ENCODE peak calls at places on chromosomes 7 and 10, in seven cellular contexts. One of them, this sample, is unnamed.

GRCh38 chr7:47503283-47503682 is 78.6 kb downstream of the TNS3 start:
- DNase-seq in colonic mucosa: no peak
- DNase-seq in SK-N-SH: no peak
- DNase-seq in CD8-positive, alpha-beta T cell: no peak
- DNase-seq in nephron progenitor cell: no peak
- DNase-seq in right atrium auricular region: no peak
- DNase-seq in choroid plexus epithelial cell: peak; percentile 50
- DNase-seq in this sample: no peak

GRCh38 chr7:3722396-3722846 is 421.4 kb downstream of the SDK1 start:
- DNase-seq in nephron progenitor cell: peak; percentile 56
- DNase-seq in SK-N-SH: peak; percentile 50
- DNase-seq in CD8-positive, alpha-beta T cell: peak; percentile 29
- DNase-seq in right atrium auricular region: no peak
- DNase-seq in colonic mucosa: no peak
- DNase-seq in choroid plexus epithelial cell: peak; percentile 54
- DNase-seq in this sample: no peak

GRCh38 chr7:150465414-150465813 is 15.0 kb downstream of the GIMAP8 start:
- DNase-seq in choroid plexus epithelial cell: no peak
- DNase-seq in SK-N-SH: no peak
- DNase-seq in right atrium auricular region: no peak
- DNase-seq in colonic mucosa: no peak
- DNase-seq in nephron progenitor cell: no peak
- DNase-seq in CD8-positive, alpha-beta T cell: no peak
- DNase-seq in this sample: no peak

GRCh38 chr7:1706381-1706720 is 36.3 kb downstream of the ELFN1 start:
- DNase-seq in right atrium auricular region: no peak
- DNase-seq in colonic mucosa: no peak
- DNase-seq in SK-N-SH: no peak
- DNase-seq in choroid plexus epithelial cell: no peak
- DNase-seq in CD8-positive, alpha-beta T cell: no peak
- DNase-seq in nephron progenitor cell: no peak
- DNase-seq in this sample: peak; percentile 63

GRCh38 chr10:124568858-124569622 is 107.4 kb downstream of the LHPP start:
- DNase-seq in right atrium auricular region: no peak
- DNase-seq in nephron progenitor cell: no peak
- DNase-seq in colonic mucosa: no peak
- DNase-seq in choroid plexus epithelial cell: no peak
- DNase-seq in SK-N-SH: no peak
- DNase-seq in CD8-positive, alpha-beta T cell: no peak
- DNase-seq in this sample: no peak

GRCh38 chr10:43234471-43235041 is 32.3 kb downstream of the RASGEF1A start:
- DNase-seq in CD8-positive, alpha-beta T cell: no peak
- DNase-seq in nephron progenitor cell: peak; percentile 1
- DNase-seq in SK-N-SH: no peak
- DNase-seq in choroid plexus epithelial cell: no peak
- DNase-seq in right atrium auricular region: peak; percentile 50
- DNase-seq in colonic mucosa: no peak
- DNase-seq in this sample: peak; percentile 52

GRCh38 chr10:116053910-116054309 is 219.1 kb downstream of the GFRA1 start:
- DNase-seq in CD8-positive, alpha-beta T cell: no peak
- DNase-seq in nephron progenitor cell: no peak
- DNase-seq in right atrium auricular region: no peak
- DNase-seq in choroid plexus epithelial cell: no peak
- DNase-seq in SK-N-SH: no peak
- DNase-seq in colonic mucosa: no peak
- DNase-seq in this sample: no peak

GRCh38 chr7:23438171-23438570 is 32.1 kb downstream of the IGF2BP3 start:
- DNase-seq in right atrium auricular region: no peak
- DNase-seq in CD8-positive, alpha-beta T cell: no peak
- DNase-seq in SK-N-SH: no peak
- DNase-seq in nephron progenitor cell: no peak
- DNase-seq in choroid plexus epithelial cell: no peak
- DNase-seq in colonic mucosa: no peak
- DNase-seq in this sample: no peak

GRCh38 chr10:69406816-69407580 is 9.7 kb downstream of the TACR2 start:
- DNase-seq in colonic mucosa: no peak
- DNase-seq in CD8-positive, alpha-beta T cell: no peak
- DNase-seq in nephron progenitor cell: no peak
- DNase-seq in right atrium auricular region: no peak
- DNase-seq in SK-N-SH: no peak
- DNase-seq in choroid plexus epithelial cell: no peak
- DNase-seq in this sample: no peak

GRCh38 chr7:130982160-130982638 is 248.2 kb upstream of the KLF14 start:
- DNase-seq in choroid plexus epithelial cell: peak; percentile 68
- DNase-seq in nephron progenitor cell: no peak
- DNase-seq in CD8-positive, alpha-beta T cell: peak; percentile 24
- DNase-seq in SK-N-SH: peak; percentile 54
- DNase-seq in right atrium auricular region: no peak
- DNase-seq in colonic mucosa: no peak
- DNase-seq in this sample: no peak

GRCh38 chr10:1737222-1738061 is at the start of gene ADARB2:
- DNase-seq in SK-N-SH: peak; percentile 89
- DNase-seq in colonic mucosa: no peak
- DNase-seq in CD8-positive, alpha-beta T cell: no peak
- DNase-seq in nephron progenitor cell: peak; percentile 83
- DNase-seq in choroid plexus epithelial cell: peak; percentile 1
- DNase-seq in right atrium auricular region: no peak
- DNase-seq in this sample: peak; percentile 78

GRCh38 chr7:139382439-139382838 is 22.7 kb downstream of the LUC7L2 start:
- DNase-seq in choroid plexus epithelial cell: no peak
- DNase-seq in right atrium auricular region: no peak
- DNase-seq in CD8-positive, alpha-beta T cell: no peak
- DNase-seq in SK-N-SH: no peak
- DNase-seq in colonic mucosa: no peak
- DNase-seq in nephron progenitor cell: no peak
- DNase-seq in this sample: no peak

GRCh38 chr7:30166155-30166840 is 31.5 kb downstream of the MTURN start:
- DNase-seq in CD8-positive, alpha-beta T cell: no peak
- DNase-seq in SK-N-SH: no peak
- DNase-seq in choroid plexus epithelial cell: no peak
- DNase-seq in right atrium auricular region: no peak
- DNase-seq in nephron progenitor cell: no peak
- DNase-seq in colonic mucosa: peak; percentile 70
- DNase-seq in this sample: no peak

GRCh38 chr7:112173214-112173905 is 32.8 kb downstream of the DOCK4 start:
- DNase-seq in SK-N-SH: no peak
- DNase-seq in choroid plexus epithelial cell: no peak
- DNase-seq in nephron progenitor cell: no peak
- DNase-seq in CD8-positive, alpha-beta T cell: no peak
- DNase-seq in right atrium auricular region: no peak
- DNase-seq in colonic mucosa: no peak
- DNase-seq in this sample: no peak

GRCh38 chr10:83078645-83079044 is 1060.7 kb upstream of the GHITM start:
- DNase-seq in CD8-positive, alpha-beta T cell: no peak
- DNase-seq in right atrium auricular region: no peak
- DNase-seq in colonic mucosa: no peak
- DNase-seq in SK-N-SH: no peak
- DNase-seq in choroid plexus epithelial cell: no peak
- DNase-seq in nephron progenitor cell: no peak
- DNase-seq in this sample: no peak

GRCh38 chr7:3294432-3295100 is 6.5 kb upstream of the SDK1 start:
- DNase-seq in choroid plexus epithelial cell: no peak
- DNase-seq in SK-N-SH: no peak
- DNase-seq in nephron progenitor cell: no peak
- DNase-seq in CD8-positive, alpha-beta T cell: no peak
- DNase-seq in colonic mucosa: peak; percentile 56
- DNase-seq in right atrium auricular region: no peak
- DNase-seq in this sample: no peak

GRCh38 chr7:6579446-6579845 is 2.2 kb downstream of the ZDHHC4 start:
- DNase-seq in CD8-positive, alpha-beta T cell: no peak
- DNase-seq in right atrium auricular region: no peak
- DNase-seq in SK-N-SH: no peak
- DNase-seq in colonic mucosa: no peak
- DNase-seq in choroid plexus epithelial cell: peak; percentile 43
- DNase-seq in nephron progenitor cell: no peak
- DNase-seq in this sample: no peak

GRCh38 chr10:118007773-118008172 is 39.0 kb downstream of the RAB11FIP2 start:
- DNase-seq in right atrium auricular region: no peak
- DNase-seq in choroid plexus epithelial cell: peak; percentile 41
- DNase-seq in SK-N-SH: no peak
- DNase-seq in colonic mucosa: no peak
- DNase-seq in CD8-positive, alpha-beta T cell: no peak
- DNase-seq in nephron progenitor cell: no peak
- DNase-seq in this sample: no peak

GRCh38 chr10:88157981-88158465 is 294.6 kb downstream of the PTEN start:
- DNase-seq in SK-N-SH: no peak
- DNase-seq in choroid plexus epithelial cell: peak; percentile 89
- DNase-seq in CD8-positive, alpha-beta T cell: no peak
- DNase-seq in nephron progenitor cell: no peak
- DNase-seq in right atrium auricular region: no peak
- DNase-seq in colonic mucosa: no peak
- DNase-seq in this sample: no peak

GRCh38 chr10:75334720-75335119 is 66.8 kb downstream of the ZNF503 start:
- DNase-seq in SK-N-SH: no peak
- DNase-seq in colonic mucosa: no peak
- DNase-seq in choroid plexus epithelial cell: peak; percentile 13
- DNase-seq in CD8-positive, alpha-beta T cell: no peak
- DNase-seq in right atrium auricular region: no peak
- DNase-seq in nephron progenitor cell: no peak
- DNase-seq in this sample: no peak

GRCh38 chr7:144738708-144739314 is 97.0 kb downstream of the TPK1 start:
- DNase-seq in nephron progenitor cell: no peak
- DNase-seq in right atrium auricular region: no peak
- DNase-seq in colonic mucosa: no peak
- DNase-seq in SK-N-SH: peak; percentile 15
- DNase-seq in CD8-positive, alpha-beta T cell: peak; percentile 20
- DNase-seq in choroid plexus epithelial cell: peak; percentile 65
- DNase-seq in this sample: no peak

GRCh38 chr7:77727936-77728701 is 31.9 kb downstream of the RSBN1L start:
- DNase-seq in CD8-positive, alpha-beta T cell: peak; percentile 35
- DNase-seq in right atrium auricular region: no peak
- DNase-seq in choroid plexus epithelial cell: peak; percentile 69
- DNase-seq in SK-N-SH: peak; percentile 51
- DNase-seq in colonic mucosa: no peak
- DNase-seq in nephron progenitor cell: no peak
- DNase-seq in this sample: no peak

GRCh38 chr7:32937344-32938174 is 19.7 kb upstream of the FKBP9 start:
- DNase-seq in CD8-positive, alpha-beta T cell: no peak
- DNase-seq in nephron progenitor cell: no peak
- DNase-seq in right atrium auricular region: peak; percentile 68
- DNase-seq in choroid plexus epithelial cell: peak; percentile 53
- DNase-seq in colonic mucosa: peak; percentile 42
- DNase-seq in SK-N-SH: peak; percentile 82
- DNase-seq in this sample: no peak

GRCh38 chr7:134865001-134865845 is 85.8 kb downstream of the CALD1 start:
- DNase-seq in CD8-positive, alpha-beta T cell: peak; percentile 44
- DNase-seq in SK-N-SH: no peak
- DNase-seq in nephron progenitor cell: no peak
- DNase-seq in colonic mucosa: no peak
- DNase-seq in choroid plexus epithelial cell: peak; percentile 69
- DNase-seq in right atrium auricular region: no peak
- DNase-seq in this sample: no peak

GRCh38 chr10:25974897-25975459 is 40.9 kb downstream of the MYO3A start:
- DNase-seq in CD8-positive, alpha-beta T cell: no peak
- DNase-seq in nephron progenitor cell: no peak
- DNase-seq in choroid plexus epithelial cell: peak; percentile 2
- DNase-seq in colonic mucosa: no peak
- DNase-seq in right atrium auricular region: no peak
- DNase-seq in SK-N-SH: no peak
- DNase-seq in this sample: no peak

GRCh38 chr10:119522747-119523426 is 19.6 kb downstream of the RGS10 start:
- DNase-seq in SK-N-SH: no peak
- DNase-seq in colonic mucosa: no peak
- DNase-seq in CD8-positive, alpha-beta T cell: no peak
- DNase-seq in right atrium auricular region: no peak
- DNase-seq in nephron progenitor cell: no peak
- DNase-seq in choroid plexus epithelial cell: no peak
- DNase-seq in this sample: no peak

GRCh38 chr7:102934267-102934666 is 21.5 kb downstream of the LRRC17 start:
- DNase-seq in colonic mucosa: no peak
- DNase-seq in nephron progenitor cell: no peak
- DNase-seq in CD8-positive, alpha-beta T cell: no peak
- DNase-seq in right atrium auricular region: no peak
- DNase-seq in SK-N-SH: no peak
- DNase-seq in choroid plexus epithelial cell: no peak
- DNase-seq in this sample: no peak

GRCh38 chr7:73725703-73726466 is 6.4 kb upstream of the STX1A start:
- DNase-seq in right atrium auricular region: peak; percentile 87
- DNase-seq in CD8-positive, alpha-beta T cell: peak; percentile 84
- DNase-seq in nephron progenitor cell: peak; percentile 98
- DNase-seq in choroid plexus epithelial cell: peak; percentile 72
- DNase-seq in SK-N-SH: peak; percentile 92
- DNase-seq in colonic mucosa: peak; percentile 97
- DNase-seq in this sample: peak; percentile 93
- TF ChIP-seq CTCF in right atrium auricular region: peak; percentile 96
- TF ChIP-seq CTCF in CD8-positive, alpha-beta T cell: peak; percentile 89
- TF ChIP-seq CTCF in nephron progenitor cell: peak; percentile 91
- TF ChIP-seq CTCF in choroid plexus epithelial cell: peak; percentile 98
- TF ChIP-seq CTCF in SK-N-SH: peak; percentile 100
- TF ChIP-seq CTCF in colonic mucosa: peak; percentile 95
- TF ChIP-seq CTCF in this sample: peak; percentile 92

GRCh38 chr7:108000875-108001758 is 1.8 kb downstream of the LAMB1 start:
- DNase-seq in choroid plexus epithelial cell: peak; percentile 56
- DNase-seq in right atrium auricular region: no peak
- DNase-seq in CD8-positive, alpha-beta T cell: no peak
- DNase-seq in SK-N-SH: peak; percentile 70
- DNase-seq in nephron progenitor cell: peak; percentile 49
- DNase-seq in colonic mucosa: peak; percentile 80
- DNase-seq in this sample: no peak
- TF ChIP-seq CTCF in choroid plexus epithelial cell: peak; percentile 40
- TF ChIP-seq CTCF in right atrium auricular region: no peak
- TF ChIP-seq CTCF in CD8-positive, alpha-beta T cell: no peak
- TF ChIP-seq CTCF in SK-N-SH: peak; percentile 53
- TF ChIP-seq CTCF in nephron progenitor cell: no peak
- TF ChIP-seq CTCF in colonic mucosa: peak; percentile 21
- TF ChIP-seq CTCF in this sample: no peak

DNA sequence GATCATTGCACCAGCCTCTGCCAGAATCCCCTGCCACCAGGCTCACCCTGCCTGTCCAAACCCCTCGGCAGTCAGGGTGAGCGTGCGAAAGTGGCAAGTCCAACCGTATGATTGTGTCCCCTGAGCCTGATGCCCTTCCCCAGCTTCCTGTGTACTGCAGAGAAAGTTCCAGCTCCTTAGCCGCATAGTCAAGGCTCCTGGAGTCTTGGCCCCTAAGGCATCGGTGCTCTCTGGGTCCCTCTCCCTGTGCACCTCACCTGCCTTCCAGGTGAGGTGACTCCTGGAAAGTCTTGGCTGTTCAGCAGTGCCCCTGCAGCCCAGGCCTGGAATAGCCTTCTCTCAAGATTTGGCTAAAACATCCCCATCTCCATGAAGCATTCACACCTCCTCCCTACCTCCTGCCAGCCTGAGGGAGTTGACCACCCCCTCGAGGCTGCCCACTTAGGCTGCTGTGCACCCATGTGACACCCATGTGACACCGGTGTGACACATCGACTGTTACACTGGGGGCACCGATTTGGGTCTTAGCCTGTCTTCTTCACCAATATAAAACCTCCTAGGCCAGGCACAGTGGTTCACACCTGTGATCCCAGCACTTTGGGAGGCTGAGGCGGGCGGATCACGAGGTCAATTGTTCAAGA is 56.2 kb upstream of the ELN start:
- DNase-seq in CD8-positive, alpha-beta T cell: no peak
- DNase-seq in nephron progenitor cell: no peak
- DNase-seq in choroid plexus epithelial cell: no peak
- DNase-seq in right atrium auricular region: no peak
- DNase-seq in SK-N-SH: peak; percentile 60
- DNase-seq in colonic mucosa: peak; percentile 19
- DNase-seq in this sample: peak; percentile 56
- TF ChIP-seq CTCF in CD8-positive, alpha-beta T cell: no peak
- TF ChIP-seq CTCF in nephron progenitor cell: no peak
- TF ChIP-seq CTCF in choroid plexus epithelial cell: peak; percentile 37
- TF ChIP-seq CTCF in right atrium auricular region: no peak
- TF ChIP-seq CTCF in SK-N-SH: no peak
- TF ChIP-seq CTCF in colonic mucosa: no peak
- TF ChIP-seq CTCF in this sample: no peak

GRCh38 chr7:115217373-115217772 is 295.5 kb downstream of the MDFIC start:
- DNase-seq in choroid plexus epithelial cell: peak; percentile 39
- DNase-seq in SK-N-SH: no peak
- DNase-seq in CD8-positive, alpha-beta T cell: no peak
- DNase-seq in nephron progenitor cell: no peak
- DNase-seq in colonic mucosa: no peak
- DNase-seq in right atrium auricular region: no peak
- DNase-seq in this sample: no peak
- TF ChIP-seq CTCF in choroid plexus epithelial cell: peak; percentile 44
- TF ChIP-seq CTCF in SK-N-SH: peak; percentile 40
- TF ChIP-seq CTCF in CD8-positive, alpha-beta T cell: peak; percentile 27
- TF ChIP-seq CTCF in nephron progenitor cell: no peak
- TF ChIP-seq CTCF in colonic mucosa: peak; percentile 16
- TF ChIP-seq CTCF in right atrium auricular region: no peak
- TF ChIP-seq CTCF in this sample: peak; percentile 41

This sample was measured in type B pancreatic cell.